ENCODE peak calls at places on chromosome 14, in seven cellular contexts. One of them, this sample, is unnamed.

GRCh38 chr14:50821471-50822464 is 9.2 kb downstream of the NIN start:
- DNase-seq in HTR-8/SVneo: no peak
- DNase-seq in cardiac fibroblast: no peak
- DNase-seq in activated T-helper 9 cell treated with anti-CD3 and anti-CD28 coated beads, Interleukin-2, amount 50 U/mL, for 16 hours: no peak
- DNase-seq in right lobe of liver: peak; percentile 48
- DNase-seq in LoVo: no peak
- DNase-seq in Calu3: no peak
- DNase-seq in this sample: no peak

GRCh38 chr14:52348279-52348678 is 34.2 kb downstream of the PTGER2 start:
- DNase-seq in HTR-8/SVneo: no peak
- DNase-seq in cardiac fibroblast: no peak
- DNase-seq in activated T-helper 9 cell treated with anti-CD3 and anti-CD28 coated beads, Interleukin-2, amount 50 U/mL, for 16 hours: no peak
- DNase-seq in right lobe of liver: no peak
- DNase-seq in LoVo: no peak
- DNase-seq in Calu3: no peak
- DNase-seq in this sample: no peak

GRCh38 chr14:88613552-88614010 is 50.7 kb downstream of the ZC3H14 start:
- DNase-seq in HTR-8/SVneo: no peak
- DNase-seq in cardiac fibroblast: peak; percentile 29
- DNase-seq in activated T-helper 9 cell treated with anti-CD3 and anti-CD28 coated beads, Interleukin-2, amount 50 U/mL, for 16 hours: no peak
- DNase-seq in right lobe of liver: no peak
- DNase-seq in LoVo: no peak
- DNase-seq in Calu3: peak; percentile 2
- DNase-seq in this sample: no peak

GRCh38 chr14:92897922-92898599 is 24.9 kb upstream of the CHGA start:
- DNase-seq in HTR-8/SVneo: no peak
- DNase-seq in cardiac fibroblast: no peak
- DNase-seq in activated T-helper 9 cell treated with anti-CD3 and anti-CD28 coated beads, Interleukin-2, amount 50 U/mL, for 16 hours: peak; percentile 17
- DNase-seq in right lobe of liver: no peak
- DNase-seq in LoVo: no peak
- DNase-seq in Calu3: no peak
- DNase-seq in this sample: no peak

GRCh38 chr14:102973706-102974280 is 51.3 kb downstream of the AMN start:
- DNase-seq in HTR-8/SVneo: no peak
- DNase-seq in cardiac fibroblast: no peak
- DNase-seq in activated T-helper 9 cell treated with anti-CD3 and anti-CD28 coated beads, Interleukin-2, amount 50 U/mL, for 16 hours: no peak
- DNase-seq in right lobe of liver: no peak
- DNase-seq in LoVo: no peak
- DNase-seq in Calu3: no peak
- DNase-seq in this sample: no peak

GRCh38 chr14:99730876-99731351 is 46.8 kb downstream of the CYP46A1 start:
- DNase-seq in HTR-8/SVneo: no peak
- DNase-seq in cardiac fibroblast: no peak
- DNase-seq in activated T-helper 9 cell treated with anti-CD3 and anti-CD28 coated beads, Interleukin-2, amount 50 U/mL, for 16 hours: no peak
- DNase-seq in right lobe of liver: peak; percentile 26
- DNase-seq in LoVo: no peak
- DNase-seq in Calu3: no peak
- DNase-seq in this sample: peak; percentile 58

GRCh38 chr14:41062826-41063225 is 543.9 kb upstream of the LRFN5 start:
- DNase-seq in HTR-8/SVneo: no peak
- DNase-seq in cardiac fibroblast: no peak
- DNase-seq in activated T-helper 9 cell treated with anti-CD3 and anti-CD28 coated beads, Interleukin-2, amount 50 U/mL, for 16 hours: no peak
- DNase-seq in right lobe of liver: no peak
- DNase-seq in LoVo: no peak
- DNase-seq in Calu3: no peak
- DNase-seq in this sample: no peak

GRCh38 chr14:89719371-89720075 is 235.0 kb downstream of the EFCAB11 start:
- DNase-seq in HTR-8/SVneo: no peak
- DNase-seq in cardiac fibroblast: no peak
- DNase-seq in activated T-helper 9 cell treated with anti-CD3 and anti-CD28 coated beads, Interleukin-2, amount 50 U/mL, for 16 hours: no peak
- DNase-seq in right lobe of liver: no peak
- DNase-seq in LoVo: no peak
- DNase-seq in Calu3: no peak
- DNase-seq in this sample: no peak

GRCh38 chr14:102140027-102140749 is 491 bp downstream of the WDR20 start:
- DNase-seq in HTR-8/SVneo: peak; percentile 24
- DNase-seq in cardiac fibroblast: peak; percentile 16
- DNase-seq in activated T-helper 9 cell treated with anti-CD3 and anti-CD28 coated beads, Interleukin-2, amount 50 U/mL, for 16 hours: peak; percentile 8
- DNase-seq in right lobe of liver: peak; percentile 53
- DNase-seq in LoVo: peak; percentile 20
- DNase-seq in Calu3: peak; percentile 29
- DNase-seq in this sample: no peak

GRCh38 chr14:29216316-29216715 is 449.7 kb downstream of the FOXG1 start:
- DNase-seq in HTR-8/SVneo: no peak
- DNase-seq in cardiac fibroblast: no peak
- DNase-seq in activated T-helper 9 cell treated with anti-CD3 and anti-CD28 coated beads, Interleukin-2, amount 50 U/mL, for 16 hours: no peak
- DNase-seq in right lobe of liver: no peak
- DNase-seq in LoVo: no peak
- DNase-seq in Calu3: no peak
- DNase-seq in this sample: no peak

GRCh38 chr14:75979071-75979571 is 2.7 kb downstream of the TGFB3 start:
- DNase-seq in HTR-8/SVneo: peak; percentile 77
- DNase-seq in cardiac fibroblast: peak; percentile 65
- DNase-seq in activated T-helper 9 cell treated with anti-CD3 and anti-CD28 coated beads, Interleukin-2, amount 50 U/mL, for 16 hours: no peak
- DNase-seq in right lobe of liver: peak; percentile 34
- DNase-seq in LoVo: no peak
- DNase-seq in Calu3: peak; percentile 12
- DNase-seq in this sample: no peak

GRCh38 chr14:80930836-80931389 is 10.6 kb downstream of the CEP128 start:
- DNase-seq in HTR-8/SVneo: peak; percentile 53
- DNase-seq in cardiac fibroblast: peak; percentile 62
- DNase-seq in activated T-helper 9 cell treated with anti-CD3 and anti-CD28 coated beads, Interleukin-2, amount 50 U/mL, for 16 hours: peak; percentile 23
- DNase-seq in right lobe of liver: no peak
- DNase-seq in LoVo: peak; percentile 52
- DNase-seq in Calu3: no peak
- DNase-seq in this sample: no peak

GRCh38 chr14:22283000-22283399 is 306.0 kb downstream of the DAD1 start:
- DNase-seq in HTR-8/SVneo: no peak
- DNase-seq in cardiac fibroblast: no peak
- DNase-seq in activated T-helper 9 cell treated with anti-CD3 and anti-CD28 coated beads, Interleukin-2, amount 50 U/mL, for 16 hours: no peak
- DNase-seq in right lobe of liver: no peak
- DNase-seq in LoVo: no peak
- DNase-seq in Calu3: no peak
- DNase-seq in this sample: no peak

GRCh38 chr14:77204907-77205306 is 23.3 kb downstream of the TMEM63C start:
- DNase-seq in HTR-8/SVneo: no peak
- DNase-seq in cardiac fibroblast: no peak
- DNase-seq in activated T-helper 9 cell treated with anti-CD3 and anti-CD28 coated beads, Interleukin-2, amount 50 U/mL, for 16 hours: no peak
- DNase-seq in right lobe of liver: no peak
- DNase-seq in LoVo: no peak
- DNase-seq in Calu3: no peak
- DNase-seq in this sample: no peak

GRCh38 chr14:95741051-95741490 is 27.1 kb upstream of the TCL1A start:
- DNase-seq in HTR-8/SVneo: peak; percentile 59
- DNase-seq in cardiac fibroblast: no peak
- DNase-seq in activated T-helper 9 cell treated with anti-CD3 and anti-CD28 coated beads, Interleukin-2, amount 50 U/mL, for 16 hours: no peak
- DNase-seq in right lobe of liver: no peak
- DNase-seq in LoVo: no peak
- DNase-seq in Calu3: peak; percentile 14
- DNase-seq in this sample: no peak

GRCh38 chr14:68784298-68784910 is 8.5 kb downstream of the ZFP36L1 start:
- DNase-seq in HTR-8/SVneo: no peak
- DNase-seq in cardiac fibroblast: peak; percentile 37
- DNase-seq in activated T-helper 9 cell treated with anti-CD3 and anti-CD28 coated beads, Interleukin-2, amount 50 U/mL, for 16 hours: no peak
- DNase-seq in right lobe of liver: peak; percentile 83
- DNase-seq in LoVo: peak; percentile 86
- DNase-seq in Calu3: peak; percentile 90
- DNase-seq in this sample: peak; percentile 70

GRCh38 chr14:66174453-66174891 is 311.7 kb upstream of the CCDC196 start:
- DNase-seq in HTR-8/SVneo: no peak
- DNase-seq in cardiac fibroblast: peak; percentile 35
- DNase-seq in activated T-helper 9 cell treated with anti-CD3 and anti-CD28 coated beads, Interleukin-2, amount 50 U/mL, for 16 hours: no peak
- DNase-seq in right lobe of liver: no peak
- DNase-seq in LoVo: no peak
- DNase-seq in Calu3: no peak
- DNase-seq in this sample: no peak

GRCh38 chr14:78950654-78951053 is 780.5 kb downstream of the NRXN3 start:
- DNase-seq in HTR-8/SVneo: no peak
- DNase-seq in cardiac fibroblast: peak; percentile 39
- DNase-seq in activated T-helper 9 cell treated with anti-CD3 and anti-CD28 coated beads, Interleukin-2, amount 50 U/mL, for 16 hours: no peak
- DNase-seq in right lobe of liver: no peak
- DNase-seq in LoVo: no peak
- DNase-seq in Calu3: peak; percentile 22
- DNase-seq in this sample: no peak

GRCh38 chr14:60195179-60195810 is 30.1 kb upstream of the DHRS7 start:
- DNase-seq in HTR-8/SVneo: no peak
- DNase-seq in cardiac fibroblast: peak; percentile 5
- DNase-seq in activated T-helper 9 cell treated with anti-CD3 and anti-CD28 coated beads, Interleukin-2, amount 50 U/mL, for 16 hours: no peak
- DNase-seq in right lobe of liver: no peak
- DNase-seq in LoVo: no peak
- DNase-seq in Calu3: no peak
- DNase-seq in this sample: no peak

GRCh38 chr14:55276736-55277135 is 5.5 kb downstream of the FBXO34 start:
- DNase-seq in HTR-8/SVneo: no peak
- DNase-seq in cardiac fibroblast: no peak
- DNase-seq in activated T-helper 9 cell treated with anti-CD3 and anti-CD28 coated beads, Interleukin-2, amount 50 U/mL, for 16 hours: no peak
- DNase-seq in right lobe of liver: no peak
- DNase-seq in LoVo: no peak
- DNase-seq in Calu3: no peak
- DNase-seq in this sample: no peak

GRCh38 chr14:33844118-33844517 is 106.8 kb downstream of the EGLN3 start:
- DNase-seq in HTR-8/SVneo: no peak
- DNase-seq in cardiac fibroblast: no peak
- DNase-seq in activated T-helper 9 cell treated with anti-CD3 and anti-CD28 coated beads, Interleukin-2, amount 50 U/mL, for 16 hours: no peak
- DNase-seq in right lobe of liver: no peak
- DNase-seq in LoVo: no peak
- DNase-seq in Calu3: no peak
- DNase-seq in this sample: no peak

GRCh38 chr14:99982449-99983250 is 82.6 kb upstream of the EVL start:
- DNase-seq in HTR-8/SVneo: peak; percentile 66
- DNase-seq in cardiac fibroblast: peak; percentile 81
- DNase-seq in activated T-helper 9 cell treated with anti-CD3 and anti-CD28 coated beads, Interleukin-2, amount 50 U/mL, for 16 hours: peak; percentile 41
- DNase-seq in right lobe of liver: no peak
- DNase-seq in LoVo: peak; percentile 72
- DNase-seq in Calu3: peak; percentile 59
- DNase-seq in this sample: no peak

GRCh38 chr14:55749201-55749812 is 169.3 kb downstream of the KTN1 start:
- DNase-seq in HTR-8/SVneo: no peak
- DNase-seq in cardiac fibroblast: peak; percentile 57
- DNase-seq in activated T-helper 9 cell treated with anti-CD3 and anti-CD28 coated beads, Interleukin-2, amount 50 U/mL, for 16 hours: no peak
- DNase-seq in right lobe of liver: peak; percentile 21
- DNase-seq in LoVo: no peak
- DNase-seq in Calu3: no peak
- DNase-seq in this sample: no peak

GRCh38 chr14:23638414-23639047 is 2.4 kb downstream of the DHRS2 start:
- DNase-seq in HTR-8/SVneo: no peak
- DNase-seq in cardiac fibroblast: no peak
- DNase-seq in activated T-helper 9 cell treated with anti-CD3 and anti-CD28 coated beads, Interleukin-2, amount 50 U/mL, for 16 hours: no peak
- DNase-seq in right lobe of liver: no peak
- DNase-seq in LoVo: no peak
- DNase-seq in Calu3: no peak
- DNase-seq in this sample: no peak

GRCh38 chr14:99945732-99946651 is 119.2 kb upstream of the EVL start:
- DNase-seq in HTR-8/SVneo: no peak
- DNase-seq in cardiac fibroblast: no peak
- DNase-seq in activated T-helper 9 cell treated with anti-CD3 and anti-CD28 coated beads, Interleukin-2, amount 50 U/mL, for 16 hours: no peak
- DNase-seq in right lobe of liver: peak; percentile 61
- DNase-seq in LoVo: no peak
- DNase-seq in Calu3: no peak
- DNase-seq in this sample: no peak

GRCh38 chr14:70884595-70885342 is 22.5 kb upstream of the PCNX1 start:
- DNase-seq in HTR-8/SVneo: no peak
- DNase-seq in cardiac fibroblast: no peak
- DNase-seq in activated T-helper 9 cell treated with anti-CD3 and anti-CD28 coated beads, Interleukin-2, amount 50 U/mL, for 16 hours: no peak
- DNase-seq in right lobe of liver: no peak
- DNase-seq in LoVo: no peak
- DNase-seq in Calu3: no peak
- DNase-seq in this sample: no peak

GRCh38 chr14:99975190-99975589 is 90.0 kb upstream of the EVL start:
- DNase-seq in HTR-8/SVneo: no peak
- DNase-seq in cardiac fibroblast: no peak
- DNase-seq in activated T-helper 9 cell treated with anti-CD3 and anti-CD28 coated beads, Interleukin-2, amount 50 U/mL, for 16 hours: no peak
- DNase-seq in right lobe of liver: no peak
- DNase-seq in LoVo: no peak
- DNase-seq in Calu3: no peak
- DNase-seq in this sample: no peak

GRCh38 chr14:90382491-90383125 is 14.2 kb upstream of the CALM1 start:
- DNase-seq in HTR-8/SVneo: peak; percentile 39
- DNase-seq in cardiac fibroblast: peak; percentile 86
- DNase-seq in activated T-helper 9 cell treated with anti-CD3 and anti-CD28 coated beads, Interleukin-2, amount 50 U/mL, for 16 hours: peak; percentile 62
- DNase-seq in right lobe of liver: peak; percentile 60
- DNase-seq in LoVo: peak; percentile 50
- DNase-seq in Calu3: peak; percentile 54
- DNase-seq in this sample: peak; percentile 85

GRCh38 chr14:61319086-61319485 is 2.3 kb upstream of the PRKCH start:
- DNase-seq in HTR-8/SVneo: no peak
- DNase-seq in cardiac fibroblast: no peak
- DNase-seq in activated T-helper 9 cell treated with anti-CD3 and anti-CD28 coated beads, Interleukin-2, amount 50 U/mL, for 16 hours: no peak
- DNase-seq in right lobe of liver: no peak
- DNase-seq in LoVo: no peak
- DNase-seq in Calu3: no peak
- DNase-seq in this sample: no peak

This sample was measured in right atrium auricular region.